ENCODE peak calls at places on chromosomes 7 and 10, in ten cellular contexts. R is Peyer's patch, W is IMR-90, P is transverse colon, N is ovary, Q is body of pancreas, V is prostate gland, L is A549, C is K562, Z is uterus. J is an unnamed sample.

GRCh38 chr7:1966631-1967200 is 266.0 kb downstream of the MAD1L1 start:
- DNase-seq in C (no peak), R (no peak), Q (no peak), V (no peak), P (no peak), Z (no peak), N (no peak), W (no peak), L (no peak), J (no peak)

GRCh38 chr7:79298145-79298760 is 155.2 kb downstream of the MAGI2 start:
- DNase-seq in N (peak), V (no peak), P (no peak), Q (peak), Z (peak), R (no peak), L (peak), W (peak), C (peak), J (no peak)

GRCh38 chr10:128530301-128530700 is 404.1 kb upstream of the MKI67 start:
- DNase-seq in W (no peak), L (peak), C (peak), V (no peak), P (no peak), Q (no peak), R (no peak), N (no peak), Z (no peak), J (no peak)

GRCh38 chr10:47306429-47307210 is 6.6 kb downstream of the GDF10 start:
- DNase-seq in Z (no peak), W (no peak), P (no peak), Q (peak), N (no peak), V (no peak), L (no peak), C (peak), R (no peak), J (no peak)

GRCh38 chr10:69403519-69403918 is 13.2 kb downstream of the TACR2 start:
- DNase-seq in C (no peak), R (no peak), L (no peak), W (peak), N (no peak), Z (peak), Q (no peak), V (no peak), P (no peak), J (no peak)

GRCh38 chr10:35058686-35059085 is 31.5 kb downstream of the CUL2 start:
- DNase-seq in W (no peak), Z (no peak), R (no peak), C (no peak), Q (no peak), L (no peak), N (no peak), P (no peak), V (no peak), J (no peak)

GRCh38 chr7:112654322-112655216 is 135.6 kb downstream of the TMEM168 start:
- DNase-seq in C (no peak), P (no peak), Q (no peak), N (no peak), L (no peak), W (no peak), R (no peak), V (no peak), Z (no peak), J (no peak)

GRCh38 chr10:93566435-93567276 is at the start of gene FFAR4:
- DNase-seq in L (peak), C (no peak), V (peak), P (peak), W (no peak), R (no peak), Q (peak), N (no peak), Z (no peak), J (peak)

GRCh38 chr7:44914992-44915607 is 29.8 kb upstream of the PURB start:
- DNase-seq in W (no peak), V (no peak), R (peak), C (no peak), N (no peak), Q (no peak), P (no peak), L (no peak), Z (no peak), J (no peak)

GRCh38 chr10:113706623-113707022 is 26.9 kb downstream of the CASP7 start:
- DNase-seq in P (no peak), C (no peak), Q (no peak), V (no peak), L (no peak), N (no peak), R (no peak), Z (no peak), W (no peak), J (no peak)

GRCh38 chr7:43039346-43039745 is 73.1 kb upstream of the HECW1 start:
- DNase-seq in W (no peak), R (no peak), Q (no peak), Z (no peak), V (no peak), P (no peak), N (no peak), L (no peak), C (no peak), J (no peak)

GRCh38 chr7:152588350-152588749 is 87.6 kb downstream of the XRCC2 start:
- DNase-seq in V (no peak), N (no peak), Q (peak), L (no peak), Z (no peak), C (no peak), P (no peak), W (peak), R (no peak), J (no peak)

GRCh38 chr10:114301951-114302710 is 63.1 kb downstream of the VWA2 start:
- DNase-seq in Z (no peak), W (no peak), Q (no peak), R (no peak), V (no peak), L (no peak), C (no peak), P (no peak), N (no peak), J (no peak)

GRCh38 chr7:128934361-128935352 is 3.1 kb upstream of the IRF5 start:
- DNase-seq in N (no peak), Z (no peak), Q (no peak), L (no peak), V (no peak), P (peak), W (no peak), R (peak), C (no peak), J (no peak)

GRCh38 chr10:131433566-131433965 is 122.0 kb upstream of the TCERG1L start:
- DNase-seq in P (no peak), W (no peak), C (no peak), V (no peak), Z (no peak), N (no peak), L (no peak), R (no peak), Q (no peak), J (no peak)

GRCh38 chr7:44415510-44415909 is 74.9 kb downstream of the NUDCD3 start:
- DNase-seq in P (no peak), Q (no peak), N (no peak), R (no peak), C (no peak), V (no peak), W (peak), Z (no peak), L (no peak), J (no peak)

GRCh38 chr7:155984609-155985405 is 172.5 kb upstream of the SHH start:
- DNase-seq in Z (no peak), W (no peak), C (no peak), Q (no peak), V (no peak), R (no peak), N (no peak), L (no peak), P (no peak), J (no peak)

GRCh38 chr10:14036233-14036632 is 294.5 kb downstream of the FRMD4A start:
- DNase-seq in Z (no peak), W (no peak), C (no peak), N (no peak), L (no peak), V (no peak), P (no peak), R (no peak), Q (no peak), J (no peak)

GRCh38 chr10:36515313-36515712 is 610.1 kb upstream of the ANKRD30A start:
- DNase-seq in N (no peak), W (peak), L (no peak), Z (no peak), V (no peak), Q (no peak), P (no peak), C (no peak), R (no peak), J (no peak)

GRCh38 chr10:45470098-45471012 is 96.3 kb downstream of the ALOX5 start:
- DNase-seq in Q (no peak), W (peak), N (no peak), R (peak), C (peak), Z (no peak), P (peak), L (no peak), V (peak), J (no peak)

GRCh38 chr7:156230576-156230975 is 410.0 kb upstream of the RNF32 start:
- DNase-seq in R (no peak), W (no peak), P (no peak), N (no peak), V (no peak), Z (no peak), L (no peak), C (no peak), Q (no peak), J (no peak)

GRCh38 chr10:6280291-6280690 is 77.6 kb downstream of the PFKFB3 start:
- DNase-seq in C (no peak), Z (no peak), N (no peak), R (no peak), P (no peak), Q (no peak), L (no peak), W (no peak), V (no peak), J (no peak)

GRCh38 chr7:130912910-130913720 is 179.1 kb upstream of the KLF14 start:
- DNase-seq in N (peak), C (peak), Z (peak), V (no peak), W (peak), P (peak), R (peak), Q (peak), L (no peak), J (no peak)
- TF ChIP-seq POLR2A in N (no peak), C (peak), Z (peak), V (no peak), W (peak), P (peak), R (no peak), Q (peak), L (peak), J (peak)

DNA sequence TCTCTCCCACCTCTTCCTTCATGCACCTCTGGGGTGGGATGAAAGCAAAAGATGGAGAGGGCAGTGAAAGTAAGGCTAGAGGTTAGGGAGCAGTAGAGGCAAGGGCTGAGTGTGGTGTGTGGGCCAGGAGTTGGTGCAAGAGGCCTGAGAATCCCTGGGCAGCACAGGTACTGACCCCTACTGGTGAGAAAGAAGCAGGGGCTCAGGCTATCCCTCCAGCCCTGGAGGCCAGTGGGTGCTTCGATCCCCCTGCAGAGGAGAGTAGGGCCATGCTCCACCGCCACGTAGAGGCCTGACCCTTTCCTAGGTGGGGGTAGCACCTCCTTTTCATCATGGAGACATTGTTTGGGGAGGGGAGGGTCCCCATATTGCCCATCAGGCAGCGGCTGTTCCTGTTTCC is 9.8 kb downstream of the CDHR1 start:
- DNase-seq in N (no peak), V (no peak), R (no peak), C (peak), Q (no peak), P (no peak), W (no peak), Z (no peak), L (no peak), J (no peak)
- TF ChIP-seq CTCF in N (no peak), V (no peak), R (no peak), C (peak), Q (no peak), P (peak), W (peak), Z (no peak), L (no peak), J (no peak)

DNA sequence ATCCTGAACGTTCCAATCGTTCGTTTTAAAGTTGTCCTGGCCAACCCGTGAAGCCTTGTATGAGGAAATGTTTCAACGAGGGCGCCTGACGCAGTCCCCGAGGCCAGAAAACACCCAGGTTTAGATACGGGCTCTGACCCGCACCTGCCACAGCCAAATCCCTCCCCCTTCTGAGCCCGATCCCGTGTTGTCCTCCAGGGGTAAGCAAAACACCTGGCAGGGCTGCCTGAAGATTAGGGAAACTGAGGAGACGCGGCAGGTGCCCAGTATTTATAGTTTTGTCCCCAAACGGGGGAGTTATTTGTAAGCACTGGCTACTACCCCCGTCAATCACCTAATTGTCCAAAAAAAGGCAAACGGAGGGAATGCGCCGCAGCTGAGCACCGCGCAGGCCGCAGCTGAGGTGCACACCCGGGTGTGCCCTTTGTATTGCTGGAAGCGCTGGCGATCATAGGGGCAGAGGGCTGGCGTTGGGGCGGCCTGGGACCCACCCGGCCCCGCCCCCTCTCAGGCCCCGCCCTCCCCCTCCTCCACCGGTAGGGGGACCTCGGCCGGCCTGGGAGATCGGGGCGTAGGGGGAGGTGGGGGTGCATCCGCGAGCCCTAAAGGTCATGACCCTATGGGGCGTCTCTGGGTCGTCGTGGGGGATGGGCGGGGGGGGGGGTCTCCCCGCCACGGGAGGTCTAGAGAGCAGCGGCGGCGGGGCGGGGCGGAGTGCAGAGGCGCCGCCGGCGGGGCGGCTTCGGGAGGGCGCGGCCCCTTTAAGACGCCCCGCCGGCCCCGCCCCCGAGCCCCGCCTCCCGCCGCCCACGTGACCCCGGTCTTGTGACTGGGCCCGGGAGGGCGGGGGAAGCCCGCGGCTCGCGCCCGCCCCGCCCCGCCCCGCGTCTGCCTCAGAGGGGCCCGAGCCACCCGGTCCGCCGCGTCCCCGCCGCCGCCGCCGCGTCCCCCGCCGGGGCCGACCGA is at the start of gene BRI3:
- DNase-seq in V (peak), R (peak), C (peak), W (peak), L (peak), N (peak), Z (peak), Q (peak), P (peak), J (peak)
- TF ChIP-seq POLR2A in V (peak), R (peak), C (peak), W (peak), L (peak), N (peak), Z (peak), Q (peak), P (peak), J (peak)

DNA sequence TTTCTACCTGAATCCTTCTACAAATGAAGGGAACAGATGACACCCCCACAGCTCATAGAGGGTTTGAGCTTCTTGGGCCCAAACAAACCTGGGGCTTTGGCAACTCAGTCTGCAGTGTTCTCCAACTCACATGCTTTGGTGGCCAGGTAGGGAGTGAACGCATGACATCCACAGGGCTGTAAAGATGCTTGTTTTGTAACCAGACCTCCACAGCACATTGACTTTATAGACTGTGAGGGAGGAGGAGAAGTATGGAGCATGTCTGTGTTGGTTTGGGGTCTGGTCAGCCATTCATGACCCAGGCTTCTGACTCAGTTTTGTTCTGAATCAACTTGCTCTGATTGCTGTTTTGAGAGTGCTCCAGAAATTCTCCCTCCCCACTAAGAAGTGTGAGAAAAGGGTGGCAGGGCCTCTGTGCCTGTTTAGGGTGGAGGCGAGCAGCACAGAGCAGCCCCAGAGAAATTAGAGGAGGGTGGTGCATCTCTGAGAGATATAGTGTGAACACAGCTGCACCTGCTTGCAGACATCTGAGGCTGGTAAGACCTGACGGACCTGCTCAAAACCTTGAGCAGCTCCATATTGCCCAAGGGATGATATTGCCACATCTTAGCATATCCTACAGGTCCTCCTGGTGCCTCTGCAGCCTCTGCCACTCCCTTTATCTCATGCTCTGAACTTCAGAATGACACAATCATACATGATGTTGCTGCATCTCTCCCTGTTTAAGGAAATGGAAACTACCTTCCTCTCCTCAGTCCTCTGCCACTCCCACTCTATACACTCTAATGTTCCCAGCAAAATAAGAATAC is 287.6 kb downstream of the ABCA13 start:
- DNase-seq in Z (no peak), P (no peak), W (no peak), Q (no peak), V (no peak), C (no peak), N (no peak), R (no peak), L (no peak), J (no peak)
- TF ChIP-seq CTCF in Z (no peak), P (no peak), W (no peak), Q (no peak), V (no peak), C (no peak), N (no peak), R (no peak), L (no peak), J (no peak)

DNA sequence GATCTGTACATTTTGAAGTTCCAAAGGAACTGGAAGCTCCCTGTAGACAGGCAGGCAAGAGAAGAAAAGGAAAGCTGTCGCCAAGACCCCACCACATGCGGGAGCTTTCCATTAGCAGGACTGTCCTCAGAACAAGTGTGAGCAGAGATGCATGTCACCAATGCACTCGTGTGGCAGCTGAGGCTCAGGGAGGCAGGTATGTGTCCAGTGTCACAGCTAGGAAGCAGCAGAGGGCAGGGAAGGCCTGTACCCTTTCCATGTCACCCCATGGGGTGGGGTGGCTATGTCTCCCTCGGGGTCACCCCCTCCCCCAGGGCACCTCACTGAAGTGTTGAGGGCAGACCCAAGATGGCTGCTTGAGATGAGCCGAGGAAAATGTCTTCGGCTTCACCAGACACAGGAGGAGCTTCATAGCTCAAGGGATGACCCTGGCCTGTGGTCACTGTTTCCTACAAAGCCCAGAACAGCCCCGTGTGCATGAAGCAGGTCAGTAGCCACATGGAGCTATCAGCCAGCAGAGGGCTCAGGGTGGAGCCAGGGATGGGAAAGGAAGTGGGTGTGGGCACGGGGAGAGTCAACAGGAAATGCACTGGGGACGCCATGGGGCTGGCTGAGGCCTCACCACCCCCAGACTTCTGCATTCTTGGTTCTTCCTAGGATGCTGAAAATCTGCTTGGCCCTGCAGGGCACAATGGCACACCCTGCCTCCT is 96.6 kb downstream of the FAM53B start:
- DNase-seq in V (no peak), L (peak), P (peak), Z (no peak), Q (peak), W (peak), C (peak), R (peak), N (no peak), J (peak)
- TF ChIP-seq POLR2A in V (no peak), L (no peak), P (no peak), Z (no peak), Q (no peak), W (no peak), C (no peak), R (no peak), N (no peak), J (no peak)

DNA sequence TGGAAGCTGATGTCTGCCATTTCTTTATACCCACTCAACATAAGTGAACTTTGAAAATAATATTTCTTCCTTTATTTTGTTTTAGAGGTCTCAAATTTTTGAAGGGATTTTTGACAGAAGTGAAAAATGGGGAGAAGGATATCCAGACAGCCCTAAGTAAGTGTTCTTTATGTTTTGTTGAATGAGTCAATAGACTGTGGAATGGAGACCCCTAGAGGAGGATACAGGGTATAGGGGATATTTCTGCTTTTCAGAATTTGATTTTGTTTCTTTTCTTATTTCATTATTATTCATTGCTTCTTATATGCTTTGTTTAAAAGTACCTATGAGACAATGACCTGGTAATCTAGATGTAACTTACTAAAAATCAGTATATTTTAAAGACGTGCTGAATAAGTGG is 34.4 kb downstream of the PLEKHA8 start:
- DNase-seq in V (no peak), C (peak), L (peak), N (no peak), W (peak), Z (no peak), Q (no peak), R (no peak), P (no peak), J (no peak)
- TF ChIP-seq CTCF in V (peak), C (peak), L (peak), N (peak), W (peak), Z (peak), Q (peak), R (peak), P (peak), J (no peak)